ENCODE peak calls at places on chromosomes 2 and 18, in nine cellular contexts. A is fibroblast of the aortic adventitia, B is omental fat pad, N is B cell, J is endothelial cell, C is AG04449, M is choroid plexus epithelial cell, L is astrocyte of the spinal cord, V is GM12865. Y is an unnamed sample.

GRCh38 chr18:58080516-58080915 is 36.5 kb downstream of the NEDD4L start:
- DNase-seq in N (no peak), L (no peak), J (no peak), A (no peak), C (no peak), V (no peak), B (no peak), M (no peak), Y (no peak)

GRCh38 chr2:69465513-69466456 is 28.6 kb upstream of the NFU1 start:
- DNase-seq in M (no peak), J (no peak), B (no peak), N (no peak), V (no peak), C (no peak), L (no peak), A (peak), Y (no peak)

GRCh38 chr2:127182626-127183458 is 37.3 kb downstream of the CYP27C1 start:
- DNase-seq in A (no peak), L (no peak), J (no peak), N (no peak), V (no peak), B (no peak), M (no peak), C (no peak), Y (no peak)

GRCh38 chr2:177455187-177455586 is 62.6 kb downstream of the AGPS start:
- DNase-seq in B (no peak), A (no peak), C (no peak), L (no peak), N (no peak), V (no peak), J (no peak), M (no peak), Y (no peak)

GRCh38 chr2:72883356-72883962 is 3.7 kb upstream of the SPR start:
- DNase-seq in M (peak), V (no peak), A (peak), C (no peak), J (peak), B (no peak), N (no peak), L (peak), Y (peak)

GRCh38 chr2:71743995-71744675 is 290.8 kb downstream of the DYSF start:
- DNase-seq in B (no peak), L (no peak), M (peak), V (no peak), J (no peak), C (no peak), N (no peak), A (no peak), Y (no peak)

GRCh38 chr18:12468458-12468857 is 60.7 kb downstream of the PRELID3A start:
- DNase-seq in N (no peak), A (no peak), C (no peak), L (no peak), V (no peak), B (no peak), M (no peak), J (no peak), Y (no peak)

GRCh38 chr2:233707979-233708644 is 4.6 kb upstream of the UGT1A5 start:
- DNase-seq in C (no peak), L (peak), A (peak), V (no peak), B (no peak), M (peak), N (no peak), J (no peak), Y (no peak)

GRCh38 chr2:174575124-174575776 is 22.4 kb downstream of the WIPF1 start:
- DNase-seq in C (no peak), A (no peak), L (no peak), M (no peak), N (no peak), V (no peak), J (no peak), B (no peak), Y (no peak)

GRCh38 chr18:3901811-3902210 is 451.8 kb downstream of the TGIF1 start:
- DNase-seq in V (no peak), C (no peak), B (no peak), L (no peak), M (no peak), J (no peak), N (no peak), A (no peak), Y (no peak)

GRCh38 chr2:168594778-168595177 is 138.7 kb downstream of the CERS6 start:
- DNase-seq in C (no peak), J (no peak), V (peak), A (no peak), B (no peak), M (no peak), N (no peak), L (no peak), Y (peak)

GRCh38 chr18:14943486-14943885 is 195.5 kb downstream of the ANKRD30B start:
- DNase-seq in L (no peak), A (no peak), C (no peak), M (no peak), N (no peak), V (no peak), B (no peak), J (no peak), Y (no peak)

DNA sequence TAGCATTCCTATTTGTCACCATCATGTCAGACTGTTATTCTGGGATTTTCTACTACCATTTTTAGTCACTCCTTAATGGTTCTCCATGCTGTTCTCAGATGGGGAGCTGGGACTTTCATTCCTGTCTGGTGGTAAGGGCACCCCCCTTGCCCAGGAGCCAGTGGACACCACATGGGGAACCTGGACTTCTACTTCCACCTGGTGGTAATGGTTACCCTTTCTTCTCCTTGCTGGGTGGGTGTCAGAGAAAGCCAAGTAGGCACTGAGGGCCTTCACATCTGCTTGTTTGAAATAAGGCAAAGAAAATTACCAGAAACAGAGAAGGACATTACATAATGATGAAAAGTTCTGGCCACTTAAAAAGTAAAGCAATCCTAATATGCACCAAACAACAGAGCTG is 239.8 kb downstream of the FHOD3 start:
- DNase-seq in B (no peak), J (no peak), M (no peak), N (no peak), C (no peak), L (no peak), A (no peak), V (no peak), Y (no peak)
- TF ChIP-seq CTCF in B (no peak), J (no peak), M (no peak), N (no peak), C (no peak), L (no peak), A (no peak), V (no peak), Y (no peak)

GRCh38 chr18:25329783-25330182 is 22.2 kb downstream of the ZNF521 start:
- DNase-seq in M (no peak), N (no peak), V (no peak), J (no peak), L (no peak), A (no peak), B (no peak), C (no peak), Y (no peak)

GRCh38 chr18:25332002-25332401 is 20.0 kb downstream of the ZNF521 start:
- DNase-seq in C (no peak), N (no peak), L (no peak), M (no peak), J (no peak), A (peak), V (no peak), B (no peak), Y (no peak)

GRCh38 chr18:25335676-25336075 is 16.3 kb downstream of the ZNF521 start:
- DNase-seq in L (no peak), B (no peak), A (no peak), V (no peak), N (no peak), M (no peak), C (no peak), J (no peak), Y (no peak)

GRCh38 chr18:25335062-25335461 is 16.9 kb downstream of the ZNF521 start:
- DNase-seq in N (no peak), B (no peak), L (no peak), V (no peak), M (no peak), C (no peak), A (no peak), J (no peak), Y (no peak)

DNA sequence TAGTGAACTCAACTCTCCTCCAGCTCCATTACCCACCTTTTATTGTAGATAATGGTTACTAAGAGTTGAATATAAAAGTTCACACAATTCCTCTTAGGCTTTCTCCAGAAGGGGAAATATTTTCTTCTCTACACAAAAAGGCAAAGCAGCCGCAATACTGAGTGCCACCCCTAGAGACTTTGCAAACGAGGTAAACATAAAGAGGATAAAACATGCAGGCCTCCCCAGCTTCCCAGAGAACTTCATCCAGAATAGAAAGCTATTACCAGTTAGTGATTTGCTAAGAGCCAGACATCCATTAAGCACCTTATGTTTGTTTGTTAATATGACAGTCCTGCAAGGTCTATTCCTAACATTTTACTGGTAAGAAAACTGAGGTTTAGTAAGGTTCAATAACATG is 17.4 kb downstream of the ZNF521 start:
- DNase-seq in M (no peak), B (no peak), J (no peak), L (no peak), N (no peak), A (no peak), V (no peak), C (no peak), Y (no peak)
- TF ChIP-seq CTCF in M (peak), B (no peak), J (peak), L (peak), N (no peak), A (peak), V (no peak), C (no peak), Y (no peak)

GRCh38 chr2:46989491-46990230 is 74.1 kb upstream of the MCFD2 start:
- DNase-seq in B (no peak), N (no peak), J (no peak), C (no peak), M (no peak), A (no peak), V (no peak), L (no peak), Y (no peak)

GRCh38 chr2:46988230-46988629 is 72.6 kb upstream of the MCFD2 start:
- DNase-seq in C (no peak), V (no peak), M (no peak), N (no peak), B (no peak), L (no peak), J (no peak), A (no peak), Y (no peak)

GRCh38 chr2:46988733-46989481 is 73.3 kb upstream of the MCFD2 start:
- DNase-seq in C (no peak), B (no peak), M (no peak), L (no peak), J (no peak), V (no peak), A (no peak), N (no peak), Y (no peak)

GRCh38 chr2:46991985-46992384 is 76.4 kb upstream of the MCFD2 start:
- DNase-seq in J (no peak), A (no peak), M (no peak), L (no peak), N (no peak), C (no peak), B (no peak), V (no peak), Y (no peak)

DNA sequence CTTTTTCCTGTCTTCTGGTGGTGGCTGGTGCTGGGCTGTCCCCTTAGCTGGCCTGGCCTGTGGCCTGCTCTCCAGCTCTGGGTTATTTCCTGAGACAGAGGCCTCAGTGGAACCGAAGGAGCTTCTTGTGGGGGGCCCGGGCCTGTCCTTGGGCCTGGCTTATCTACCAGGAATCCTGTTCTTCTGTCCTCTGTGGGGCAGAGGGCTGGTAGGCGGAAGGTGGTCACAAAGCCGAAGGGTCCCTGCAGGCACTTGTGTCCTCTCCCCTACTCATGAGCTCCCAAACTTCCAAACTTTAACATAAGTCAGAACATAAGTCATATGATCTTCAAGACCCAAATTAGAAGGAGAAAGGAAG is 74.6 kb upstream of the MCFD2 start:
- DNase-seq in N (no peak), B (no peak), A (no peak), J (no peak), V (no peak), C (no peak), M (no peak), L (no peak), Y (no peak)
- TF ChIP-seq CTCF in N (no peak), B (no peak), A (no peak), J (no peak), V (no peak), C (no peak), M (no peak), L (no peak), Y (no peak)

DNA sequence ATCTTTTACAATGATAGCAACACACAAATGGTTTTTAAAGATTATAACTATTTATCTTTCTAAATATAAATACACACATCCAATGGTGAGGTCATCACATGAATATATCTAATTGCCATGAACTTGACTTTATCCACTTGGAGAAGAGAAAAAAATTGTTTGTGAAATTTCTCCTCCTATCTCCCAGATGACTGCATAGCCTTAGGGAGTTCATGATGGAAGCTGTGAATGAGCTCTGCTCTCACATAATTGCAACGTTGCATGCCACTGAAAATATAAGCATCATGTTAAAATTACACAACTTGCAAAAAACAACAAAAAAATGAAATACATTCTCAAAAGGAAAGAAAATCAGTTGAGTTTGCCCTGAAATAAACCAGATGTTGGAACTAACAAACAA is 50.6 kb upstream of the OSR1 start:
- DNase-seq in L (no peak), A (peak), M (no peak), B (no peak), C (no peak), V (no peak), J (no peak), N (no peak), Y (no peak)
- TF ChIP-seq CTCF in L (no peak), A (no peak), M (no peak), B (no peak), C (no peak), V (no peak), J (no peak), N (no peak), Y (no peak)

GRCh38 chr18:11163668-11164067 is 14.3 kb upstream of the PIEZO2 start:
- DNase-seq in M (peak), A (no peak), L (peak), J (peak), B (no peak), C (no peak), V (peak), N (no peak), Y (no peak)
- TF ChIP-seq CTCF in M (peak), A (no peak), L (peak), J (peak), B (no peak), C (peak), V (peak), N (no peak), Y (peak)

DNA sequence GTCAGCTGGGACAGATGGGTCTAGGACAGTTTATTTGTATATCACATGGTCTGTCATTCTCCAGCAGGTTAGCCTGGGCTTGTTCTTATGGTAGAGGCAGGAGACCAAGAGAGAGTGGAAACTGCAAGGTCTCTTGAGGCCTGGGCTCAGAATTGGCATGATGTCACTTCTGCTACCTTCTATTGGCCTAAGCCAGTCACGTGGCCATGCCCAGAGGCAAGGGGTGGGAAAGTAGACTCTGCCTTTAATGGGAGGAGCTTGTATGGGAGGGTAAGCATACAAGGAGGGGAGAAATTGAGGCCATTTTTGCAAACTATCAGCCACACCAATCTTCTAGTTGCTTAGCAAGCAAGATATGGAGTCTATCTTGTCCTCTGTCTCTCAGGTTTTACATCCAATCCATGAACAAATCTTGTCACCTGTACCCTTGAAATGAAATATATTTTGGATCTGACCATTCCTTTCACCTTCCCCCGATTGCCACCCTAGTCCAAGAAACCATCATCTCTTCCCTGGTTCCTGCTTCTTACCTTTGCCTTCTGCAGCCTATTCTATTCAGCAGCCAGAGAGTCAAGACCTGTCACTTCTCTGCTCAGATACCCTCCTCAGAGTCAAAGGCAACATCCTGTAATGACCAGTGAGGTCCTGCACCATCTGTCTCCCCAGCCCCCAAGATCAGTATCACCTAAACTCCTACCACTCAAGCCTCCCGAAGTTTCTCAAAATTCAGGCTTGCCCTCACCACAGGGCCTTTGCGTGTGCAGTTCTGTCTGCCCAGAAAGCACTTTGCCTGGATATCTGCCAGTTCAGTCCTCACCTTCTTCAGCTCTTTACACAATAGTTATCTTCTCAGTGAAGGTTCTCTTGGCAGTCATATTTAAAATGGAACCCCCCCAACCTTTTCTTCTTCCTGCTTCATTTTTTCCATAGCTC is 240.0 kb downstream of the LOXHD1 start:
- DNase-seq in C (no peak), V (peak), L (no peak), A (no peak), J (no peak), N (no peak), M (no peak), B (no peak), Y (no peak)
- TF ChIP-seq CTCF in C (no peak), V (no peak), L (no peak), A (no peak), J (no peak), N (no peak), M (no peak), B (no peak), Y (no peak)

DNA sequence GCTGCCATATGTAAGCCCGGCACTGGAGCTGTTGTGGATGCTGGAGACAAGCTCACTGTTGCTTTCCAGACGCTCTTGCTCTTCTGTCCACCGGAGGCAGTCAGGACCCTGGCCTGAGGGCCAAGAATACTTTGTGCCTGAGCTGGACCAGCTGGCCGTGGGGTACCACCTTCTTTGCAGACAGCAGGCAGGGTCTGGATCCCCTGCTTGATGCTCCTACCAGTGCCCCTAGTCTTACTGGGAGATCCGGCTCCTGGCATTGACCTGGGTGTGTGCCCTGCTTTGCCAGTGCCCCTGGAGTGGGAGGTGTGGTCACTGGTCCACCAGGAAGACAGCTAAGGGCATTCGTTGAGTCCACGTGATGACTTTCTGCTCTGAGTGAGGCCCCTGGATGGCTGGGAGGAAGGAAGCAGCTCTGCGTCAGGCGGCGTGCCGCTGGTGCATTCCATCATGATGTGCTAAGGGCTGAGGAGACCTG is 59.3 kb downstream of the LRRFIP1 start:
- DNase-seq in J (no peak), C (no peak), L (no peak), M (peak), A (no peak), V (peak), N (no peak), B (no peak), Y (no peak)
- TF ChIP-seq CTCF in J (no peak), C (peak), L (peak), M (peak), A (peak), V (peak), N (no peak), B (no peak), Y (peak)

GRCh38 chr2:114201781-114202180 is 240.7 kb upstream of the DPP10 start:
- DNase-seq in A (no peak), L (no peak), M (no peak), B (no peak), J (no peak), N (no peak), V (no peak), C (no peak), Y (no peak)
- TF ChIP-seq CTCF in A (peak), L (no peak), M (no peak), B (no peak), J (no peak), N (no peak), V (no peak), C (no peak), Y (no peak)

GRCh38 chr2:237604960-237605359 is 14.4 kb upstream of the RAB17 start:
- DNase-seq in L (no peak), A (peak), N (no peak), V (no peak), M (no peak), J (no peak), B (no peak), C (no peak), Y (no peak)
- TF ChIP-seq CTCF in L (peak), A (peak), N (no peak), V (peak), M (peak), J (no peak), B (no peak), C (peak), Y (no peak)